ENCODE peak calls at places on chromosome 1, in nine cellular contexts. V is activated CD4-positive, alpha-beta T cell treated with anti-CD3 and anti-CD28 coated beads, Interleukin-2, amount 50 U/mL, for 4 hours; A is right lobe of liver; J is Daoy; K is mucosa of gallbladder; E is ecto neural progenitor cell; H is naive B cell; B is activated T-cell treated with anti-CD3 and anti-CD28 coated beads, Interleukin-2, amount 50 U/mL, for 1 hour; L is CD8-positive, alpha-beta T cell. W is an unnamed sample.

GRCh38 chr1:72623299-72623708 is 341.0 kb upstream of the NEGR1 start:
- DNase-seq in E (peak), H (no peak), L (no peak), B (no peak), K (no peak), J (peak), V (no peak), A (no peak), W (no peak)

GRCh38 chr1:181101581-181102226 is 13.2 kb downstream of the IER5 start:
- DNase-seq in L (no peak), H (no peak), K (no peak), A (no peak), J (peak), V (no peak), E (peak), B (no peak), W (no peak)

GRCh38 chr1:226628624-226629155 is 80.1 kb downstream of the STUM start:
- DNase-seq in E (no peak), A (peak), H (no peak), B (no peak), V (no peak), L (no peak), J (no peak), K (no peak), W (peak)

GRCh38 chr1:157249326-157249725 is 111.1 kb upstream of the ETV3 start:
- DNase-seq in A (no peak), K (no peak), L (no peak), H (no peak), V (no peak), E (no peak), B (no peak), J (no peak), W (no peak)

GRCh38 chr1:173475564-173476196 is 1.5 kb upstream of the PRDX6 start:
- DNase-seq in H (no peak), L (no peak), E (no peak), J (peak), V (no peak), B (no peak), K (no peak), A (no peak), W (no peak)

GRCh38 chr1:169604781-169605560 is 18.7 kb upstream of the F5 start:
- DNase-seq in L (peak), E (no peak), A (peak), J (no peak), K (no peak), V (no peak), H (peak), B (peak), W (no peak)

GRCh38 chr1:160400646-160401486 is 502 bp downstream of the VANGL2 start:
- DNase-seq in H (peak), J (no peak), K (no peak), L (no peak), E (peak), A (peak), V (no peak), B (no peak), W (peak)

GRCh38 chr1:204409111-204409510 is 2.5 kb downstream of the PPP1R15B start:
- DNase-seq in B (no peak), L (no peak), K (no peak), E (peak), V (no peak), H (no peak), J (no peak), A (no peak), W (no peak)

GRCh38 chr1:64133036-64133435 is 70.4 kb upstream of the UBE2U start:
- DNase-seq in A (no peak), L (no peak), E (no peak), K (no peak), J (peak), V (no peak), H (no peak), B (no peak), W (no peak)

GRCh38 chr1:211376807-211377206 is 50.2 kb downstream of the TRAF5 start:
- DNase-seq in V (no peak), K (no peak), H (no peak), E (no peak), B (no peak), J (no peak), A (no peak), L (no peak), W (no peak)

GRCh38 chr1:59022199-59022598 is 238.4 kb upstream of the JUN start:
- DNase-seq in E (no peak), H (no peak), K (no peak), L (no peak), J (no peak), A (no peak), B (no peak), V (no peak), W (no peak)

GRCh38 chr1:227685807-227686206 is 49.3 kb downstream of the JMJD4 start:
- DNase-seq in L (no peak), J (no peak), A (no peak), B (no peak), H (no peak), E (no peak), V (no peak), K (no peak), W (no peak)

GRCh38 chr1:79323240-79324025 is 316.9 kb upstream of the ADGRL4 start:
- DNase-seq in K (no peak), A (no peak), B (no peak), H (no peak), V (no peak), L (no peak), E (no peak), J (peak), W (no peak)

GRCh38 chr1:78171736-78172590 is 126.2 kb downstream of the GIPC2 start:
- DNase-seq in L (no peak), V (no peak), E (no peak), J (peak), A (no peak), K (no peak), H (no peak), B (no peak), W (no peak)

GRCh38 chr1:74422379-74423155 is 89.8 kb downstream of the LRRC53 start:
- DNase-seq in H (no peak), B (no peak), E (no peak), K (no peak), L (no peak), J (no peak), A (no peak), V (no peak), W (no peak)

GRCh38 chr1:234893725-234894630 is 234.7 kb downstream of the TOMM20 start:
- DNase-seq in H (no peak), J (peak), E (no peak), V (peak), A (no peak), B (no peak), L (no peak), K (no peak), W (no peak)

GRCh38 chr1:24643362-24644346 is 552 bp downstream of the SRRM1 start:
- DNase-seq in K (peak), L (no peak), A (peak), H (no peak), V (no peak), E (peak), J (peak), B (no peak), W (peak)

GRCh38 chr1:180720753-180721152 is 88.9 kb downstream of the XPR1 start:
- DNase-seq in K (no peak), B (no peak), V (no peak), A (no peak), J (peak), H (no peak), L (no peak), E (no peak), W (no peak)

GRCh38 chr1:8396083-8396911 is 78.4 kb downstream of the SLC45A1 start:
- DNase-seq in E (no peak), V (no peak), A (peak), B (no peak), L (no peak), H (no peak), K (no peak), J (peak), W (no peak)

GRCh38 chr1:246786606-246787238 is 62.5 kb downstream of the SCCPDH start:
- DNase-seq in K (no peak), E (no peak), B (no peak), H (no peak), J (no peak), A (peak), V (no peak), L (no peak), W (no peak)

GRCh38 chr1:116432655-116433282 is 59.7 kb downstream of the ATP1A1 start:
- DNase-seq in J (no peak), L (no peak), V (no peak), H (no peak), B (no peak), A (no peak), K (no peak), E (no peak), W (no peak)

GRCh38 chr1:193590102-193590501 is 403.7 kb upstream of the B3GALT2 start:
- DNase-seq in V (no peak), J (no peak), K (no peak), L (no peak), B (no peak), H (no peak), E (no peak), A (no peak), W (no peak)

GRCh38 chr1:2208309-2209239 is 14.0 kb upstream of the FAAP20 start:
- DNase-seq in L (no peak), H (no peak), B (no peak), K (peak), V (no peak), E (no peak), J (peak), A (peak), W (peak)

GRCh38 chr1:91798741-91799140 is 87.2 kb downstream of the TGFBR3 start:
- DNase-seq in J (no peak), L (no peak), B (no peak), A (no peak), E (no peak), H (no peak), K (no peak), V (no peak), W (no peak)

W was measured in mucosa of descending colon.